ENCODE peak calls at places on chromosomes 11 and 22, in ten cellular contexts. One of them, this sample, is unnamed.

GRCh38 chr11:66889974-66890373 is 33.1 kb downstream of the LRFN4 start:
- DNase-seq in activated T-cell treated with anti-CD3 and anti-CD28 coated beads for 48 hours: no peak
- DNase-seq in T-helper 9 cell: no peak
- DNase-seq in NCI-H2081: no peak
- DNase-seq in activated CD8-positive, alpha-beta T cell treated with anti-CD3 and anti-CD28 coated beads, Interleukin-2, amount 10 ng/mL, durations not matched to agents 7 days and 5 days: no peak
- DNase-seq in stimulated activated CD8-positive, alpha-beta memory T cell treated with anti-CD3 and anti-CD28 coated beads, Interleukin-2, amount 100 ng/mL, for 1 hour: no peak
- DNase-seq in adipocyte: peak
- DNase-seq in A549: no peak
- DNase-seq in mucosa of descending colon: no peak
- DNase-seq in right cardiac atrium: no peak
- DNase-seq in this sample: peak

GRCh38 chr11:123460006-123460700 is 30.1 kb downstream of the GRAMD1B start:
- DNase-seq in activated T-cell treated with anti-CD3 and anti-CD28 coated beads for 48 hours: no peak
- DNase-seq in T-helper 9 cell: no peak
- DNase-seq in NCI-H2081: peak
- DNase-seq in activated CD8-positive, alpha-beta T cell treated with anti-CD3 and anti-CD28 coated beads, Interleukin-2, amount 10 ng/mL, durations not matched to agents 7 days and 5 days: no peak
- DNase-seq in stimulated activated CD8-positive, alpha-beta memory T cell treated with anti-CD3 and anti-CD28 coated beads, Interleukin-2, amount 100 ng/mL, for 1 hour: no peak
- DNase-seq in adipocyte: no peak
- DNase-seq in A549: no peak
- DNase-seq in mucosa of descending colon: no peak
- DNase-seq in right cardiac atrium: no peak
- DNase-seq in this sample: no peak

GRCh38 chr11:92550411-92550810 is 325.8 kb downstream of the FAT3 start:
- DNase-seq in activated T-cell treated with anti-CD3 and anti-CD28 coated beads for 48 hours: no peak
- DNase-seq in T-helper 9 cell: no peak
- DNase-seq in NCI-H2081: peak
- DNase-seq in activated CD8-positive, alpha-beta T cell treated with anti-CD3 and anti-CD28 coated beads, Interleukin-2, amount 10 ng/mL, durations not matched to agents 7 days and 5 days: no peak
- DNase-seq in stimulated activated CD8-positive, alpha-beta memory T cell treated with anti-CD3 and anti-CD28 coated beads, Interleukin-2, amount 100 ng/mL, for 1 hour: no peak
- DNase-seq in adipocyte: no peak
- DNase-seq in A549: no peak
- DNase-seq in mucosa of descending colon: no peak
- DNase-seq in right cardiac atrium: no peak
- DNase-seq in this sample: no peak

GRCh38 chr11:15768321-15768720 is 588.0 kb downstream of the SOX6 start:
- DNase-seq in activated T-cell treated with anti-CD3 and anti-CD28 coated beads for 48 hours: no peak
- DNase-seq in T-helper 9 cell: no peak
- DNase-seq in NCI-H2081: no peak
- DNase-seq in activated CD8-positive, alpha-beta T cell treated with anti-CD3 and anti-CD28 coated beads, Interleukin-2, amount 10 ng/mL, durations not matched to agents 7 days and 5 days: no peak
- DNase-seq in stimulated activated CD8-positive, alpha-beta memory T cell treated with anti-CD3 and anti-CD28 coated beads, Interleukin-2, amount 100 ng/mL, for 1 hour: no peak
- DNase-seq in adipocyte: no peak
- DNase-seq in A549: no peak
- DNase-seq in mucosa of descending colon: peak
- DNase-seq in right cardiac atrium: no peak
- DNase-seq in this sample: no peak

GRCh38 chr11:31921066-31921465 is 109.9 kb upstream of the PAX6 start:
- DNase-seq in activated T-cell treated with anti-CD3 and anti-CD28 coated beads for 48 hours: no peak
- DNase-seq in T-helper 9 cell: no peak
- DNase-seq in NCI-H2081: no peak
- DNase-seq in activated CD8-positive, alpha-beta T cell treated with anti-CD3 and anti-CD28 coated beads, Interleukin-2, amount 10 ng/mL, durations not matched to agents 7 days and 5 days: no peak
- DNase-seq in stimulated activated CD8-positive, alpha-beta memory T cell treated with anti-CD3 and anti-CD28 coated beads, Interleukin-2, amount 100 ng/mL, for 1 hour: no peak
- DNase-seq in adipocyte: peak
- DNase-seq in A549: no peak
- DNase-seq in mucosa of descending colon: no peak
- DNase-seq in right cardiac atrium: no peak
- DNase-seq in this sample: peak

GRCh38 chr11:75328426-75329277 is 22.8 kb downstream of the ARRB1 start:
- DNase-seq in activated T-cell treated with anti-CD3 and anti-CD28 coated beads for 48 hours: no peak
- DNase-seq in T-helper 9 cell: peak
- DNase-seq in NCI-H2081: peak
- DNase-seq in activated CD8-positive, alpha-beta T cell treated with anti-CD3 and anti-CD28 coated beads, Interleukin-2, amount 10 ng/mL, durations not matched to agents 7 days and 5 days: peak
- DNase-seq in stimulated activated CD8-positive, alpha-beta memory T cell treated with anti-CD3 and anti-CD28 coated beads, Interleukin-2, amount 100 ng/mL, for 1 hour: peak
- DNase-seq in adipocyte: peak
- DNase-seq in A549: peak
- DNase-seq in mucosa of descending colon: peak
- DNase-seq in right cardiac atrium: peak
- DNase-seq in this sample: peak

GRCh38 chr11:5624489-5625278 is at the start of gene TRIM34:
- DNase-seq in activated T-cell treated with anti-CD3 and anti-CD28 coated beads for 48 hours: peak
- DNase-seq in T-helper 9 cell: peak
- DNase-seq in NCI-H2081: no peak
- DNase-seq in activated CD8-positive, alpha-beta T cell treated with anti-CD3 and anti-CD28 coated beads, Interleukin-2, amount 10 ng/mL, durations not matched to agents 7 days and 5 days: peak
- DNase-seq in stimulated activated CD8-positive, alpha-beta memory T cell treated with anti-CD3 and anti-CD28 coated beads, Interleukin-2, amount 100 ng/mL, for 1 hour: peak
- DNase-seq in adipocyte: peak
- DNase-seq in A549: peak
- DNase-seq in mucosa of descending colon: peak
- DNase-seq in right cardiac atrium: peak
- DNase-seq in this sample: peak

GRCh38 chr11:117461396-117462182 is 133.9 kb downstream of the CEP164 start:
- DNase-seq in activated T-cell treated with anti-CD3 and anti-CD28 coated beads for 48 hours: no peak
- DNase-seq in T-helper 9 cell: no peak
- DNase-seq in NCI-H2081: no peak
- DNase-seq in activated CD8-positive, alpha-beta T cell treated with anti-CD3 and anti-CD28 coated beads, Interleukin-2, amount 10 ng/mL, durations not matched to agents 7 days and 5 days: no peak
- DNase-seq in stimulated activated CD8-positive, alpha-beta memory T cell treated with anti-CD3 and anti-CD28 coated beads, Interleukin-2, amount 100 ng/mL, for 1 hour: no peak
- DNase-seq in adipocyte: no peak
- DNase-seq in A549: no peak
- DNase-seq in mucosa of descending colon: no peak
- DNase-seq in right cardiac atrium: no peak
- DNase-seq in this sample: no peak

GRCh38 chr22:26564672-26565071 is 25.3 kb downstream of the TPST2 start:
- DNase-seq in activated T-cell treated with anti-CD3 and anti-CD28 coated beads for 48 hours: no peak
- DNase-seq in T-helper 9 cell: no peak
- DNase-seq in NCI-H2081: no peak
- DNase-seq in activated CD8-positive, alpha-beta T cell treated with anti-CD3 and anti-CD28 coated beads, Interleukin-2, amount 10 ng/mL, durations not matched to agents 7 days and 5 days: no peak
- DNase-seq in stimulated activated CD8-positive, alpha-beta memory T cell treated with anti-CD3 and anti-CD28 coated beads, Interleukin-2, amount 100 ng/mL, for 1 hour: no peak
- DNase-seq in adipocyte: no peak
- DNase-seq in A549: no peak
- DNase-seq in mucosa of descending colon: no peak
- DNase-seq in right cardiac atrium: no peak
- DNase-seq in this sample: no peak

GRCh38 chr22:32337015-32337414 is 20.7 kb upstream of the RFPL3 start:
- DNase-seq in activated T-cell treated with anti-CD3 and anti-CD28 coated beads for 48 hours: no peak
- DNase-seq in T-helper 9 cell: no peak
- DNase-seq in NCI-H2081: no peak
- DNase-seq in activated CD8-positive, alpha-beta T cell treated with anti-CD3 and anti-CD28 coated beads, Interleukin-2, amount 10 ng/mL, durations not matched to agents 7 days and 5 days: no peak
- DNase-seq in stimulated activated CD8-positive, alpha-beta memory T cell treated with anti-CD3 and anti-CD28 coated beads, Interleukin-2, amount 100 ng/mL, for 1 hour: no peak
- DNase-seq in adipocyte: no peak
- DNase-seq in A549: no peak
- DNase-seq in mucosa of descending colon: no peak
- DNase-seq in right cardiac atrium: no peak
- DNase-seq in this sample: no peak

GRCh38 chr11:85918910-85919794 is 64.0 kb downstream of the CCDC83 start:
- DNase-seq in activated T-cell treated with anti-CD3 and anti-CD28 coated beads for 48 hours: no peak
- DNase-seq in T-helper 9 cell: no peak
- DNase-seq in NCI-H2081: peak
- DNase-seq in activated CD8-positive, alpha-beta T cell treated with anti-CD3 and anti-CD28 coated beads, Interleukin-2, amount 10 ng/mL, durations not matched to agents 7 days and 5 days: no peak
- DNase-seq in stimulated activated CD8-positive, alpha-beta memory T cell treated with anti-CD3 and anti-CD28 coated beads, Interleukin-2, amount 100 ng/mL, for 1 hour: no peak
- DNase-seq in adipocyte: peak
- DNase-seq in A549: no peak
- DNase-seq in mucosa of descending colon: no peak
- DNase-seq in right cardiac atrium: no peak
- DNase-seq in this sample: no peak

GRCh38 chr11:45665933-45666647 is 668 bp upstream of the CHST1 start:
- DNase-seq in activated T-cell treated with anti-CD3 and anti-CD28 coated beads for 48 hours: no peak
- DNase-seq in T-helper 9 cell: no peak
- DNase-seq in NCI-H2081: no peak
- DNase-seq in activated CD8-positive, alpha-beta T cell treated with anti-CD3 and anti-CD28 coated beads, Interleukin-2, amount 10 ng/mL, durations not matched to agents 7 days and 5 days: no peak
- DNase-seq in stimulated activated CD8-positive, alpha-beta memory T cell treated with anti-CD3 and anti-CD28 coated beads, Interleukin-2, amount 100 ng/mL, for 1 hour: no peak
- DNase-seq in adipocyte: peak
- DNase-seq in A549: no peak
- DNase-seq in mucosa of descending colon: no peak
- DNase-seq in right cardiac atrium: no peak
- DNase-seq in this sample: no peak

GRCh38 chr11:35031869-35032268 is 107.1 kb upstream of the CD44 start:
- DNase-seq in activated T-cell treated with anti-CD3 and anti-CD28 coated beads for 48 hours: no peak
- DNase-seq in T-helper 9 cell: no peak
- DNase-seq in NCI-H2081: no peak
- DNase-seq in activated CD8-positive, alpha-beta T cell treated with anti-CD3 and anti-CD28 coated beads, Interleukin-2, amount 10 ng/mL, durations not matched to agents 7 days and 5 days: no peak
- DNase-seq in stimulated activated CD8-positive, alpha-beta memory T cell treated with anti-CD3 and anti-CD28 coated beads, Interleukin-2, amount 100 ng/mL, for 1 hour: no peak
- DNase-seq in adipocyte: peak
- DNase-seq in A549: no peak
- DNase-seq in mucosa of descending colon: no peak
- DNase-seq in right cardiac atrium: no peak
- DNase-seq in this sample: no peak

GRCh38 chr11:103936059-103936458 is 100.4 kb upstream of the DDI1 start:
- DNase-seq in activated T-cell treated with anti-CD3 and anti-CD28 coated beads for 48 hours: no peak
- DNase-seq in T-helper 9 cell: no peak
- DNase-seq in NCI-H2081: no peak
- DNase-seq in activated CD8-positive, alpha-beta T cell treated with anti-CD3 and anti-CD28 coated beads, Interleukin-2, amount 10 ng/mL, durations not matched to agents 7 days and 5 days: no peak
- DNase-seq in stimulated activated CD8-positive, alpha-beta memory T cell treated with anti-CD3 and anti-CD28 coated beads, Interleukin-2, amount 100 ng/mL, for 1 hour: no peak
- DNase-seq in adipocyte: no peak
- DNase-seq in A549: no peak
- DNase-seq in mucosa of descending colon: no peak
- DNase-seq in right cardiac atrium: no peak
- DNase-seq in this sample: no peak

GRCh38 chr11:87889126-87889525 is 286.1 kb downstream of the RAB38 start:
- DNase-seq in activated T-cell treated with anti-CD3 and anti-CD28 coated beads for 48 hours: no peak
- DNase-seq in T-helper 9 cell: no peak
- DNase-seq in NCI-H2081: no peak
- DNase-seq in activated CD8-positive, alpha-beta T cell treated with anti-CD3 and anti-CD28 coated beads, Interleukin-2, amount 10 ng/mL, durations not matched to agents 7 days and 5 days: no peak
- DNase-seq in stimulated activated CD8-positive, alpha-beta memory T cell treated with anti-CD3 and anti-CD28 coated beads, Interleukin-2, amount 100 ng/mL, for 1 hour: no peak
- DNase-seq in adipocyte: peak
- DNase-seq in A549: no peak
- DNase-seq in mucosa of descending colon: no peak
- DNase-seq in right cardiac atrium: no peak
- DNase-seq in this sample: no peak

GRCh38 chr11:112795142-112795815 is 165.9 kb upstream of the NCAM1 start:
- DNase-seq in activated T-cell treated with anti-CD3 and anti-CD28 coated beads for 48 hours: peak
- DNase-seq in T-helper 9 cell: no peak
- DNase-seq in NCI-H2081: peak
- DNase-seq in activated CD8-positive, alpha-beta T cell treated with anti-CD3 and anti-CD28 coated beads, Interleukin-2, amount 10 ng/mL, durations not matched to agents 7 days and 5 days: peak
- DNase-seq in stimulated activated CD8-positive, alpha-beta memory T cell treated with anti-CD3 and anti-CD28 coated beads, Interleukin-2, amount 100 ng/mL, for 1 hour: no peak
- DNase-seq in adipocyte: no peak
- DNase-seq in A549: peak
- DNase-seq in mucosa of descending colon: peak
- DNase-seq in right cardiac atrium: peak
- DNase-seq in this sample: peak

GRCh38 chr11:70200212-70200844 is 2.8 kb upstream of the FADD start:
- DNase-seq in activated T-cell treated with anti-CD3 and anti-CD28 coated beads for 48 hours: no peak
- DNase-seq in T-helper 9 cell: no peak
- DNase-seq in NCI-H2081: no peak
- DNase-seq in activated CD8-positive, alpha-beta T cell treated with anti-CD3 and anti-CD28 coated beads, Interleukin-2, amount 10 ng/mL, durations not matched to agents 7 days and 5 days: no peak
- DNase-seq in stimulated activated CD8-positive, alpha-beta memory T cell treated with anti-CD3 and anti-CD28 coated beads, Interleukin-2, amount 100 ng/mL, for 1 hour: no peak
- DNase-seq in adipocyte: no peak
- DNase-seq in A549: no peak
- DNase-seq in mucosa of descending colon: no peak
- DNase-seq in right cardiac atrium: peak
- DNase-seq in this sample: no peak

GRCh38 chr11:116137753-116138152 is 633.5 kb upstream of the CADM1 start:
- DNase-seq in activated T-cell treated with anti-CD3 and anti-CD28 coated beads for 48 hours: no peak
- DNase-seq in T-helper 9 cell: no peak
- DNase-seq in NCI-H2081: no peak
- DNase-seq in activated CD8-positive, alpha-beta T cell treated with anti-CD3 and anti-CD28 coated beads, Interleukin-2, amount 10 ng/mL, durations not matched to agents 7 days and 5 days: no peak
- DNase-seq in stimulated activated CD8-positive, alpha-beta memory T cell treated with anti-CD3 and anti-CD28 coated beads, Interleukin-2, amount 100 ng/mL, for 1 hour: no peak
- DNase-seq in adipocyte: no peak
- DNase-seq in A549: no peak
- DNase-seq in mucosa of descending colon: peak
- DNase-seq in right cardiac atrium: no peak
- DNase-seq in this sample: no peak

GRCh38 chr22:48868554-48868953 is 959.1 kb downstream of the BRD1 start:
- DNase-seq in activated T-cell treated with anti-CD3 and anti-CD28 coated beads for 48 hours: no peak
- DNase-seq in T-helper 9 cell: no peak
- DNase-seq in NCI-H2081: no peak
- DNase-seq in activated CD8-positive, alpha-beta T cell treated with anti-CD3 and anti-CD28 coated beads, Interleukin-2, amount 10 ng/mL, durations not matched to agents 7 days and 5 days: no peak
- DNase-seq in stimulated activated CD8-positive, alpha-beta memory T cell treated with anti-CD3 and anti-CD28 coated beads, Interleukin-2, amount 100 ng/mL, for 1 hour: no peak
- DNase-seq in adipocyte: no peak
- DNase-seq in A549: no peak
- DNase-seq in mucosa of descending colon: no peak
- DNase-seq in right cardiac atrium: no peak
- DNase-seq in this sample: no peak

GRCh38 chr11:43547411-43547718 is 133.2 kb upstream of the HSD17B12 start:
- DNase-seq in activated T-cell treated with anti-CD3 and anti-CD28 coated beads for 48 hours: no peak
- DNase-seq in T-helper 9 cell: no peak
- DNase-seq in NCI-H2081: no peak
- DNase-seq in activated CD8-positive, alpha-beta T cell treated with anti-CD3 and anti-CD28 coated beads, Interleukin-2, amount 10 ng/mL, durations not matched to agents 7 days and 5 days: no peak
- DNase-seq in stimulated activated CD8-positive, alpha-beta memory T cell treated with anti-CD3 and anti-CD28 coated beads, Interleukin-2, amount 100 ng/mL, for 1 hour: no peak
- DNase-seq in adipocyte: no peak
- DNase-seq in A549: no peak
- DNase-seq in mucosa of descending colon: no peak
- DNase-seq in right cardiac atrium: no peak
- DNase-seq in this sample: no peak

GRCh38 chr11:47285969-47286770 is 16.2 kb downstream of the MADD start:
- DNase-seq in activated T-cell treated with anti-CD3 and anti-CD28 coated beads for 48 hours: no peak
- DNase-seq in T-helper 9 cell: no peak
- DNase-seq in NCI-H2081: no peak
- DNase-seq in activated CD8-positive, alpha-beta T cell treated with anti-CD3 and anti-CD28 coated beads, Interleukin-2, amount 10 ng/mL, durations not matched to agents 7 days and 5 days: no peak
- DNase-seq in stimulated activated CD8-positive, alpha-beta memory T cell treated with anti-CD3 and anti-CD28 coated beads, Interleukin-2, amount 100 ng/mL, for 1 hour: no peak
- DNase-seq in adipocyte: no peak
- DNase-seq in A549: no peak
- DNase-seq in mucosa of descending colon: no peak
- DNase-seq in right cardiac atrium: no peak
- DNase-seq in this sample: no peak

GRCh38 chr11:1479006-1479677 is 7.4 kb downstream of the MOB2 start:
- DNase-seq in activated T-cell treated with anti-CD3 and anti-CD28 coated beads for 48 hours: no peak
- DNase-seq in T-helper 9 cell: no peak
- DNase-seq in NCI-H2081: no peak
- DNase-seq in activated CD8-positive, alpha-beta T cell treated with anti-CD3 and anti-CD28 coated beads, Interleukin-2, amount 10 ng/mL, durations not matched to agents 7 days and 5 days: no peak
- DNase-seq in stimulated activated CD8-positive, alpha-beta memory T cell treated with anti-CD3 and anti-CD28 coated beads, Interleukin-2, amount 100 ng/mL, for 1 hour: no peak
- DNase-seq in adipocyte: no peak
- DNase-seq in A549: no peak
- DNase-seq in mucosa of descending colon: no peak
- DNase-seq in right cardiac atrium: peak
- DNase-seq in this sample: no peak

GRCh38 chr11:121466063-121466794 is 13.5 kb upstream of the SORL1-AS1 start:
- DNase-seq in activated T-cell treated with anti-CD3 and anti-CD28 coated beads for 48 hours: peak
- DNase-seq in T-helper 9 cell: peak
- DNase-seq in NCI-H2081: peak
- DNase-seq in activated CD8-positive, alpha-beta T cell treated with anti-CD3 and anti-CD28 coated beads, Interleukin-2, amount 10 ng/mL, durations not matched to agents 7 days and 5 days: peak
- DNase-seq in stimulated activated CD8-positive, alpha-beta memory T cell treated with anti-CD3 and anti-CD28 coated beads, Interleukin-2, amount 100 ng/mL, for 1 hour: no peak
- DNase-seq in adipocyte: peak
- DNase-seq in A549: peak
- DNase-seq in mucosa of descending colon: peak
- DNase-seq in right cardiac atrium: peak
- DNase-seq in this sample: peak

GRCh38 chr22:23385301-23386244 is 194.5 kb downstream of the IGLL1 start:
- DNase-seq in activated T-cell treated with anti-CD3 and anti-CD28 coated beads for 48 hours: peak
- DNase-seq in T-helper 9 cell: peak
- DNase-seq in NCI-H2081: peak
- DNase-seq in activated CD8-positive, alpha-beta T cell treated with anti-CD3 and anti-CD28 coated beads, Interleukin-2, amount 10 ng/mL, durations not matched to agents 7 days and 5 days: peak
- DNase-seq in stimulated activated CD8-positive, alpha-beta memory T cell treated with anti-CD3 and anti-CD28 coated beads, Interleukin-2, amount 100 ng/mL, for 1 hour: peak
- DNase-seq in adipocyte: peak
- DNase-seq in A549: peak
- DNase-seq in mucosa of descending colon: peak
- DNase-seq in right cardiac atrium: peak
- DNase-seq in this sample: peak

GRCh38 chr11:100753562-100753961 is 66.5 kb downstream of the ARHGAP42 start:
- DNase-seq in activated T-cell treated with anti-CD3 and anti-CD28 coated beads for 48 hours: no peak
- DNase-seq in T-helper 9 cell: no peak
- DNase-seq in NCI-H2081: no peak
- DNase-seq in activated CD8-positive, alpha-beta T cell treated with anti-CD3 and anti-CD28 coated beads, Interleukin-2, amount 10 ng/mL, durations not matched to agents 7 days and 5 days: no peak
- DNase-seq in stimulated activated CD8-positive, alpha-beta memory T cell treated with anti-CD3 and anti-CD28 coated beads, Interleukin-2, amount 100 ng/mL, for 1 hour: no peak
- DNase-seq in adipocyte: no peak
- DNase-seq in A549: no peak
- DNase-seq in mucosa of descending colon: no peak
- DNase-seq in right cardiac atrium: no peak
- DNase-seq in this sample: no peak

GRCh38 chr11:32615422-32615821 is 31.8 kb downstream of the EIF3M start:
- DNase-seq in activated T-cell treated with anti-CD3 and anti-CD28 coated beads for 48 hours: no peak
- DNase-seq in T-helper 9 cell: no peak
- DNase-seq in NCI-H2081: no peak
- DNase-seq in activated CD8-positive, alpha-beta T cell treated with anti-CD3 and anti-CD28 coated beads, Interleukin-2, amount 10 ng/mL, durations not matched to agents 7 days and 5 days: no peak
- DNase-seq in stimulated activated CD8-positive, alpha-beta memory T cell treated with anti-CD3 and anti-CD28 coated beads, Interleukin-2, amount 100 ng/mL, for 1 hour: no peak
- DNase-seq in adipocyte: no peak
- DNase-seq in A549: no peak
- DNase-seq in mucosa of descending colon: no peak
- DNase-seq in right cardiac atrium: no peak
- DNase-seq in this sample: peak

GRCh38 chr22:41395531-41396240 is 13.9 kb downstream of the TEF start:
- DNase-seq in activated T-cell treated with anti-CD3 and anti-CD28 coated beads for 48 hours: no peak
- DNase-seq in T-helper 9 cell: no peak
- DNase-seq in NCI-H2081: no peak
- DNase-seq in activated CD8-positive, alpha-beta T cell treated with anti-CD3 and anti-CD28 coated beads, Interleukin-2, amount 10 ng/mL, durations not matched to agents 7 days and 5 days: no peak
- DNase-seq in stimulated activated CD8-positive, alpha-beta memory T cell treated with anti-CD3 and anti-CD28 coated beads, Interleukin-2, amount 100 ng/mL, for 1 hour: no peak
- DNase-seq in adipocyte: no peak
- DNase-seq in A549: no peak
- DNase-seq in mucosa of descending colon: no peak
- DNase-seq in right cardiac atrium: peak
- DNase-seq in this sample: no peak

GRCh38 chr11:1303196-1303821 is 6.1 kb downstream of the TOLLIP start:
- DNase-seq in activated T-cell treated with anti-CD3 and anti-CD28 coated beads for 48 hours: no peak
- DNase-seq in T-helper 9 cell: no peak
- DNase-seq in NCI-H2081: no peak
- DNase-seq in activated CD8-positive, alpha-beta T cell treated with anti-CD3 and anti-CD28 coated beads, Interleukin-2, amount 10 ng/mL, durations not matched to agents 7 days and 5 days: no peak
- DNase-seq in stimulated activated CD8-positive, alpha-beta memory T cell treated with anti-CD3 and anti-CD28 coated beads, Interleukin-2, amount 100 ng/mL, for 1 hour: no peak
- DNase-seq in adipocyte: peak
- DNase-seq in A549: no peak
- DNase-seq in mucosa of descending colon: no peak
- DNase-seq in right cardiac atrium: peak
- DNase-seq in this sample: no peak